ENCODE peak calls at places on chromosomes 5 and 9, in eight cellular contexts. U, N, C, K, D, A, Q and V are unnamed samples.
A peak's percentile ranks its signal among the peaks of the same experiment; 100 is the strongest.

GRCh38 chr9:123354806-123355508 is 1.0 kb upstream of the CRB2 start:
- DNase-seq in U (no peak), N (no peak), C (no peak), K (no peak), D (no peak), A (no peak), Q (no peak), V (no peak)

GRCh38 chr5:170254056-170254455 is 21.3 kb downstream of the C5orf58 start:
- DNase-seq in U (peak; percentile 54), N (no peak), C (peak; percentile 7), K (peak; percentile 60), D (no peak), A (no peak), Q (no peak), V (peak; percentile 80)

GRCh38 chr9:125536184-125537152 is 170.5 kb downstream of the MAPKAP1 start:
- DNase-seq in U (no peak), N (no peak), C (no peak), K (no peak), D (no peak), A (no peak), Q (no peak), V (no peak)

GRCh38 chr9:130687615-130688014 is 6.0 kb upstream of the EXOSC2 start:
- DNase-seq in U (no peak), N (no peak), C (no peak), K (no peak), D (no peak), A (no peak), Q (no peak), V (no peak)

GRCh38 chr9:96450613-96451544 is 910 bp downstream of the HABP4 start:
- DNase-seq in U (peak; percentile 30), N (no peak), C (no peak), K (peak; percentile 48), D (peak; percentile 58), A (no peak), Q (peak; percentile 21), V (peak; percentile 58)

GRCh38 chr5:123209163-123210013 is 120.3 kb downstream of the PRDM6 start:
- DNase-seq in U (no peak), N (no peak), C (peak; percentile 81), K (no peak), D (no peak), A (no peak), Q (no peak), V (no peak)

GRCh38 chr5:616342-617039 is 4.4 kb downstream of the CEP72 start:
- DNase-seq in U (no peak), N (peak; percentile 41), C (no peak), K (no peak), D (no peak), A (no peak), Q (no peak), V (no peak)

GRCh38 chr5:107808671-107809137 is 138.0 kb upstream of the EFNA5 start:
- DNase-seq in U (no peak), N (no peak), C (no peak), K (no peak), D (no peak), A (no peak), Q (no peak), V (no peak)

GRCh38 chr9:135926402-135927194 is 19.3 kb upstream of the CAMSAP1 start:
- DNase-seq in U (no peak), N (peak; percentile 68), C (peak; percentile 65), K (peak; percentile 15), D (no peak), A (no peak), Q (no peak), V (no peak)

GRCh38 chr5:141525659-141526058 is 36.8 kb downstream of the PCDHGC5 start:
- DNase-seq in U (no peak), N (no peak), C (no peak), K (no peak), D (no peak), A (no peak), Q (no peak), V (no peak)

GRCh38 chr9:114230068-114230467 is 74.7 kb downstream of the COL27A1 start:
- DNase-seq in U (no peak), N (no peak), C (no peak), K (no peak), D (no peak), A (no peak), Q (no peak), V (no peak)

GRCh38 chr9:136551401-136552116 is 5.7 kb upstream of the NOTCH1 start:
- DNase-seq in U (peak; percentile 45), N (no peak), C (no peak), K (no peak), D (peak; percentile 80), A (no peak), Q (no peak), V (no peak)

GRCh38 chr9:81637276-81637675 is 52.1 kb downstream of the TLE1 start:
- DNase-seq in U (no peak), N (no peak), C (no peak), K (no peak), D (no peak), A (no peak), Q (no peak), V (no peak)

GRCh38 chr5:4453650-4454049 is 686.5 kb upstream of the ADAMTS16 start:
- DNase-seq in U (no peak), N (no peak), C (no peak), K (no peak), D (no peak), A (no peak), Q (no peak), V (no peak)

GRCh38 chr9:134314950-134315715 is 11.1 kb upstream of the RXRA start:
- DNase-seq in U (no peak), N (no peak), C (no peak), K (no peak), D (no peak), A (no peak), Q (no peak), V (no peak)

GRCh38 chr9:134217431-134218210 is 53.3 kb upstream of the RNU6ATAC start:
- DNase-seq in U (no peak), N (no peak), C (no peak), K (no peak), D (no peak), A (no peak), Q (no peak), V (no peak)

GRCh38 chr5:150778517-150779396 is at the start of gene SMIM3:
- DNase-seq in U (peak; percentile 29), N (peak; percentile 55), C (no peak), K (peak; percentile 64), D (peak; percentile 30), A (peak; percentile 19), Q (peak; percentile 42), V (peak; percentile 60)

GRCh38 chr9:90861826-90862740 is 60.5 kb downstream of the SYK start:
- DNase-seq in U (no peak), N (no peak), C (no peak), K (no peak), D (no peak), A (no peak), Q (no peak), V (no peak)

GRCh38 chr9:95821999-95822398 is 53.5 kb upstream of the ERCC6L2 start:
- DNase-seq in U (no peak), N (no peak), C (no peak), K (no peak), D (no peak), A (no peak), Q (no peak), V (no peak)

GRCh38 chr5:177271113-177271512 is 32.4 kb downstream of the RAB24 start:
- DNase-seq in U (no peak), N (no peak), C (no peak), K (no peak), D (no peak), A (no peak), Q (no peak), V (no peak)

GRCh38 chr5:177085985-177086917 is at the start of gene FGFR4:
- DNase-seq in U (peak; percentile 94), N (peak; percentile 76), C (no peak), K (peak; percentile 62), D (peak; percentile 94), A (peak; percentile 77), Q (no peak), V (peak; percentile 55)

GRCh38 chr9:22170162-22170932 is 161.2 kb upstream of the CDKN2B start:
- DNase-seq in U (no peak), N (no peak), C (no peak), K (no peak), D (no peak), A (no peak), Q (no peak), V (no peak)

GRCh38 chr5:3325206-3325605 is 270.4 kb upstream of the IRX1 start:
- DNase-seq in U (no peak), N (no peak), C (no peak), K (no peak), D (no peak), A (peak; percentile 55), Q (no peak), V (no peak)

GRCh38 chr5:111461261-111461671 is 51.1 kb downstream of the STARD4 start:
- DNase-seq in U (no peak), N (peak; percentile 80), C (no peak), K (no peak), D (no peak), A (peak; percentile 17), Q (no peak), V (no peak)